ENCODE peak calls at places on chromosomes 4 and X, in four cellular contexts. One of them, this sample, is unnamed.

GRCh38 chr4:118811008-118811764 is 24.7 kb downstream of the SEC24D start:
- DNase-seq in A549: no peak
- DNase-seq in HuH-7: no peak
- DNase-seq in RKO: no peak
- DNase-seq in this sample: no peak

GRCh38 chrX:129717902-129718301 is 20.9 kb upstream of the XPNPEP2 start:
- DNase-seq in A549: peak
- DNase-seq in HuH-7: no peak
- DNase-seq in RKO: no peak
- DNase-seq in this sample: no peak

GRCh38 chrX:135345328-135345645 is 36.0 kb downstream of the ETDC start:
- DNase-seq in A549: no peak
- DNase-seq in HuH-7: no peak
- DNase-seq in RKO: peak
- DNase-seq in this sample: no peak

GRCh38 chr4:158496030-158496741 is 25.5 kb upstream of the RXFP1 start:
- DNase-seq in A549: peak
- DNase-seq in HuH-7: peak
- DNase-seq in RKO: no peak
- DNase-seq in this sample: peak

GRCh38 chr4:145381163-145381562 is 100.5 kb upstream of the SMAD1 start:
- DNase-seq in A549: no peak
- DNase-seq in HuH-7: no peak
- DNase-seq in RKO: no peak
- DNase-seq in this sample: no peak

GRCh38 chrX:49912866-49913265 is 9.5 kb upstream of the CLCN5 start:
- DNase-seq in A549: no peak
- DNase-seq in HuH-7: no peak
- DNase-seq in RKO: no peak
- DNase-seq in this sample: no peak

GRCh38 chr4:2059034-2059725 is at the start of gene NAT8L:
- DNase-seq in A549: peak
- DNase-seq in HuH-7: no peak
- DNase-seq in RKO: no peak
- DNase-seq in this sample: no peak

GRCh38 chrX:131729295-131729694 is 185.4 kb downstream of the OR13H1 start:
- DNase-seq in A549: peak
- DNase-seq in HuH-7: no peak
- DNase-seq in RKO: no peak
- DNase-seq in this sample: peak

GRCh38 chr4:139568206-139568969 is 12.4 kb upstream of the SETD7 start:
- DNase-seq in A549: no peak
- DNase-seq in HuH-7: no peak
- DNase-seq in RKO: no peak
- DNase-seq in this sample: no peak

GRCh38 chr4:169383724-169384123 is 113.0 kb upstream of the SH3RF1 start:
- DNase-seq in A549: peak
- DNase-seq in HuH-7: no peak
- DNase-seq in RKO: peak
- DNase-seq in this sample: no peak

GRCh38 chr4:114597410-114598115 is 1.0 kb upstream of the UGT8 start:
- DNase-seq in A549: no peak
- DNase-seq in HuH-7: no peak
- DNase-seq in RKO: peak
- DNase-seq in this sample: no peak

GRCh38 chrX:150935466-150935865 is 37.0 kb upstream of the CD99L2 start:
- DNase-seq in A549: peak
- DNase-seq in HuH-7: no peak
- DNase-seq in RKO: no peak
- DNase-seq in this sample: no peak

GRCh38 chr4:113384600-113384999 is 335.1 kb downstream of the ANK2 start:
- DNase-seq in A549: no peak
- DNase-seq in HuH-7: no peak
- DNase-seq in RKO: peak
- DNase-seq in this sample: no peak

GRCh38 chr4:135120190-135120589 is 918.6 kb upstream of the PABPC4L start:
- DNase-seq in A549: no peak
- DNase-seq in HuH-7: no peak
- DNase-seq in RKO: no peak
- DNase-seq in this sample: no peak

GRCh38 chrX:24838624-24839023 is 144.9 kb downstream of the POLA1 start:
- DNase-seq in A549: peak
- DNase-seq in HuH-7: no peak
- DNase-seq in RKO: peak
- DNase-seq in this sample: peak

GRCh38 chr4:7357296-7357680 is 77.4 kb downstream of the PSAPL1 start:
- DNase-seq in A549: no peak
- DNase-seq in HuH-7: no peak
- DNase-seq in RKO: no peak
- DNase-seq in this sample: no peak

GRCh38 chrX:110322603-110323002 is 4.7 kb upstream of the AMMECR1 start:
- DNase-seq in A549: no peak
- DNase-seq in HuH-7: no peak
- DNase-seq in RKO: peak
- DNase-seq in this sample: no peak

GRCh38 chr4:107994894-107995293 is 5.2 kb downstream of the HADH start:
- DNase-seq in A549: no peak
- DNase-seq in HuH-7: no peak
- DNase-seq in RKO: no peak
- DNase-seq in this sample: no peak

GRCh38 chr4:823761-824460 is 2.0 kb downstream of the CPLX1 start:
- DNase-seq in A549: no peak
- DNase-seq in HuH-7: no peak
- DNase-seq in RKO: no peak
- DNase-seq in this sample: no peak

GRCh38 chr4:114187592-114187991 is 208.1 kb upstream of the ARSJ start:
- DNase-seq in A549: no peak
- DNase-seq in HuH-7: no peak
- DNase-seq in RKO: no peak
- DNase-seq in this sample: no peak

GRCh38 chr4:57018930-57019329 is 40.2 kb downstream of the POLR2B start:
- DNase-seq in A549: no peak
- DNase-seq in HuH-7: no peak
- DNase-seq in RKO: no peak
- DNase-seq in this sample: no peak

GRCh38 chrX:34734383-34734782 is 77.3 kb upstream of the TMEM47 start:
- DNase-seq in A549: no peak
- DNase-seq in HuH-7: no peak
- DNase-seq in RKO: peak
- DNase-seq in this sample: no peak

GRCh38 chr4:184347251-184348239 is 126.8 kb downstream of the IRF2 start:
- DNase-seq in A549: peak
- DNase-seq in HuH-7: no peak
- DNase-seq in RKO: no peak
- DNase-seq in this sample: no peak

GRCh38 chrX:37776283-37776986 is 3.4 kb upstream of the CYBB start:
- DNase-seq in A549: no peak
- DNase-seq in HuH-7: no peak
- DNase-seq in RKO: no peak
- DNase-seq in this sample: no peak

GRCh38 chrX:20531667-20532066 is 265.0 kb upstream of the RPS6KA3 start:
- DNase-seq in A549: peak
- DNase-seq in HuH-7: no peak
- DNase-seq in RKO: no peak
- DNase-seq in this sample: no peak

GRCh38 chr4:118765399-118765798 is 70.5 kb downstream of the SEC24D start:
- DNase-seq in A549: peak
- DNase-seq in HuH-7: no peak
- DNase-seq in RKO: peak
- DNase-seq in this sample: no peak

GRCh38 chr4:146051724-146052396 is 113.2 kb upstream of the ZNF827 start:
- DNase-seq in A549: no peak
- DNase-seq in HuH-7: no peak
- DNase-seq in RKO: no peak
- DNase-seq in this sample: no peak

GRCh38 chr4:81069706-81070331 is 39.3 kb downstream of the BMP3 start:
- DNase-seq in A549: peak
- DNase-seq in HuH-7: peak
- DNase-seq in RKO: peak
- DNase-seq in this sample: peak

GRCh38 chr4:78542373-78542772 is 9.2 kb upstream of the ANXA3 start:
- DNase-seq in A549: peak
- DNase-seq in HuH-7: no peak
- DNase-seq in RKO: no peak
- DNase-seq in this sample: no peak

GRCh38 chrX:69109706-69110635 is 55.3 kb downstream of the PJA1 start:
- DNase-seq in A549: peak
- DNase-seq in HuH-7: no peak
- DNase-seq in RKO: no peak
- DNase-seq in this sample: no peak

GRCh38 chr4:7306021-7306420 is 113.7 kb downstream of the SORCS2 start:
- DNase-seq in A549: no peak
- DNase-seq in HuH-7: no peak
- DNase-seq in RKO: no peak
- DNase-seq in this sample: no peak

GRCh38 chr4:168832746-168833575 is 177.1 kb downstream of the CBR4 start:
- DNase-seq in A549: no peak
- DNase-seq in HuH-7: peak
- DNase-seq in RKO: peak
- DNase-seq in this sample: no peak

GRCh38 chr4:115154826-115155225 is 41.4 kb upstream of the NDST4 start:
- DNase-seq in A549: no peak
- DNase-seq in HuH-7: no peak
- DNase-seq in RKO: peak
- DNase-seq in this sample: no peak